ENCODE peak calls at places on chromosomes 6 and 20, in eight cellular contexts. One of them, this sample, is unnamed.

GRCh38 chr20:38308447-38308846 is 4.5 kb downstream of the BPI start:
- DNase-seq in NCI-H526 treated with DMSO at 0.1 percent for 48 hours: no peak
- DNase-seq in activated T-cell treated with anti-CD3 and anti-CD28 coated beads, Interleukin-2, amount 50 U/mL, for 48 hours: no peak
- DNase-seq in non-pigmented ciliary epithelial cell: no peak
- DNase-seq in right lobe of liver: no peak
- DNase-seq in tibial artery: no peak
- DNase-seq in Daoy: no peak
- DNase-seq in RKO: no peak
- DNase-seq in this sample: no peak

GRCh38 chr6:33375143-33375649 is 16.4 kb upstream of the KIFC1 start:
- DNase-seq in NCI-H526 treated with DMSO at 0.1 percent for 48 hours: no peak
- DNase-seq in activated T-cell treated with anti-CD3 and anti-CD28 coated beads, Interleukin-2, amount 50 U/mL, for 48 hours: no peak
- DNase-seq in non-pigmented ciliary epithelial cell: peak; percentile 54
- DNase-seq in right lobe of liver: peak; percentile 52
- DNase-seq in tibial artery: peak; percentile 82
- DNase-seq in Daoy: peak; percentile 79
- DNase-seq in RKO: no peak
- DNase-seq in this sample: no peak

GRCh38 chr6:9397981-9398559 is 962.7 kb upstream of the SLC35B3 start:
- DNase-seq in NCI-H526 treated with DMSO at 0.1 percent for 48 hours: no peak
- DNase-seq in activated T-cell treated with anti-CD3 and anti-CD28 coated beads, Interleukin-2, amount 50 U/mL, for 48 hours: no peak
- DNase-seq in non-pigmented ciliary epithelial cell: no peak
- DNase-seq in right lobe of liver: peak; percentile 24
- DNase-seq in tibial artery: no peak
- DNase-seq in Daoy: peak; percentile 70
- DNase-seq in RKO: no peak
- DNase-seq in this sample: no peak

GRCh38 chr6:16677458-16677857 is 83.8 kb downstream of the ATXN1 start:
- DNase-seq in NCI-H526 treated with DMSO at 0.1 percent for 48 hours: no peak
- DNase-seq in activated T-cell treated with anti-CD3 and anti-CD28 coated beads, Interleukin-2, amount 50 U/mL, for 48 hours: no peak
- DNase-seq in non-pigmented ciliary epithelial cell: no peak
- DNase-seq in right lobe of liver: no peak
- DNase-seq in tibial artery: no peak
- DNase-seq in Daoy: no peak
- DNase-seq in RKO: no peak
- DNase-seq in this sample: no peak

GRCh38 chr6:169388767-169389166 is 135.1 kb upstream of the THBS2 start:
- DNase-seq in NCI-H526 treated with DMSO at 0.1 percent for 48 hours: no peak
- DNase-seq in activated T-cell treated with anti-CD3 and anti-CD28 coated beads, Interleukin-2, amount 50 U/mL, for 48 hours: no peak
- DNase-seq in non-pigmented ciliary epithelial cell: no peak
- DNase-seq in right lobe of liver: no peak
- DNase-seq in tibial artery: no peak
- DNase-seq in Daoy: no peak
- DNase-seq in RKO: no peak
- DNase-seq in this sample: no peak

GRCh38 chr6:10733151-10733715 is 10.4 kb downstream of the TMEM14C start:
- DNase-seq in NCI-H526 treated with DMSO at 0.1 percent for 48 hours: no peak
- DNase-seq in activated T-cell treated with anti-CD3 and anti-CD28 coated beads, Interleukin-2, amount 50 U/mL, for 48 hours: no peak
- DNase-seq in non-pigmented ciliary epithelial cell: no peak
- DNase-seq in right lobe of liver: no peak
- DNase-seq in tibial artery: no peak
- DNase-seq in Daoy: no peak
- DNase-seq in RKO: no peak
- DNase-seq in this sample: peak; percentile 42

GRCh38 chr6:13660273-13660672 is 45.1 kb downstream of the NOL7 start:
- DNase-seq in NCI-H526 treated with DMSO at 0.1 percent for 48 hours: no peak
- DNase-seq in activated T-cell treated with anti-CD3 and anti-CD28 coated beads, Interleukin-2, amount 50 U/mL, for 48 hours: no peak
- DNase-seq in non-pigmented ciliary epithelial cell: no peak
- DNase-seq in right lobe of liver: no peak
- DNase-seq in tibial artery: no peak
- DNase-seq in Daoy: no peak
- DNase-seq in RKO: no peak
- DNase-seq in this sample: no peak

GRCh38 chr20:49636447-49636846 is 68.5 kb upstream of the PTGIS start:
- DNase-seq in NCI-H526 treated with DMSO at 0.1 percent for 48 hours: no peak
- DNase-seq in activated T-cell treated with anti-CD3 and anti-CD28 coated beads, Interleukin-2, amount 50 U/mL, for 48 hours: no peak
- DNase-seq in non-pigmented ciliary epithelial cell: no peak
- DNase-seq in right lobe of liver: peak; percentile 37
- DNase-seq in tibial artery: no peak
- DNase-seq in Daoy: no peak
- DNase-seq in RKO: no peak
- DNase-seq in this sample: no peak

GRCh38 chr6:99425647-99426453 is 742 bp upstream of the PNISR start:
- DNase-seq in NCI-H526 treated with DMSO at 0.1 percent for 48 hours: peak; percentile 93
- DNase-seq in activated T-cell treated with anti-CD3 and anti-CD28 coated beads, Interleukin-2, amount 50 U/mL, for 48 hours: peak; percentile 79
- DNase-seq in non-pigmented ciliary epithelial cell: peak; percentile 53
- DNase-seq in right lobe of liver: peak; percentile 92
- DNase-seq in tibial artery: peak; percentile 88
- DNase-seq in Daoy: peak; percentile 88
- DNase-seq in RKO: peak; percentile 96
- DNase-seq in this sample: peak; percentile 96

GRCh38 chr6:139278190-139278589 is 13.6 kb downstream of the TXLNB start:
- DNase-seq in NCI-H526 treated with DMSO at 0.1 percent for 48 hours: no peak
- DNase-seq in activated T-cell treated with anti-CD3 and anti-CD28 coated beads, Interleukin-2, amount 50 U/mL, for 48 hours: no peak
- DNase-seq in non-pigmented ciliary epithelial cell: no peak
- DNase-seq in right lobe of liver: no peak
- DNase-seq in tibial artery: no peak
- DNase-seq in Daoy: peak; percentile 60
- DNase-seq in RKO: no peak
- DNase-seq in this sample: no peak

GRCh38 chr6:48563426-48563825 is 452.4 kb upstream of the PTCHD4 start:
- DNase-seq in NCI-H526 treated with DMSO at 0.1 percent for 48 hours: no peak
- DNase-seq in activated T-cell treated with anti-CD3 and anti-CD28 coated beads, Interleukin-2, amount 50 U/mL, for 48 hours: no peak
- DNase-seq in non-pigmented ciliary epithelial cell: no peak
- DNase-seq in right lobe of liver: no peak
- DNase-seq in tibial artery: no peak
- DNase-seq in Daoy: no peak
- DNase-seq in RKO: no peak
- DNase-seq in this sample: peak; percentile 86

GRCh38 chr6:43468748-43469681 is 8.4 kb upstream of the TJAP1 start:
- DNase-seq in NCI-H526 treated with DMSO at 0.1 percent for 48 hours: no peak
- DNase-seq in activated T-cell treated with anti-CD3 and anti-CD28 coated beads, Interleukin-2, amount 50 U/mL, for 48 hours: no peak
- DNase-seq in non-pigmented ciliary epithelial cell: no peak
- DNase-seq in right lobe of liver: no peak
- DNase-seq in tibial artery: no peak
- DNase-seq in Daoy: no peak
- DNase-seq in RKO: no peak
- DNase-seq in this sample: no peak

GRCh38 chr20:6489361-6490154 is 277.9 kb upstream of the BMP2 start:
- DNase-seq in NCI-H526 treated with DMSO at 0.1 percent for 48 hours: no peak
- DNase-seq in activated T-cell treated with anti-CD3 and anti-CD28 coated beads, Interleukin-2, amount 50 U/mL, for 48 hours: no peak
- DNase-seq in non-pigmented ciliary epithelial cell: no peak
- DNase-seq in right lobe of liver: no peak
- DNase-seq in tibial artery: no peak
- DNase-seq in Daoy: peak; percentile 35
- DNase-seq in RKO: no peak
- DNase-seq in this sample: no peak

GRCh38 chr6:138521800-138522199 is 22.5 kb upstream of the NHSL1 start:
- DNase-seq in NCI-H526 treated with DMSO at 0.1 percent for 48 hours: no peak
- DNase-seq in activated T-cell treated with anti-CD3 and anti-CD28 coated beads, Interleukin-2, amount 50 U/mL, for 48 hours: no peak
- DNase-seq in non-pigmented ciliary epithelial cell: no peak
- DNase-seq in right lobe of liver: no peak
- DNase-seq in tibial artery: no peak
- DNase-seq in Daoy: no peak
- DNase-seq in RKO: no peak
- DNase-seq in this sample: no peak

GRCh38 chr6:52876056-52876787 is 33.3 kb downstream of the GSTA3 start:
- DNase-seq in NCI-H526 treated with DMSO at 0.1 percent for 48 hours: no peak
- DNase-seq in activated T-cell treated with anti-CD3 and anti-CD28 coated beads, Interleukin-2, amount 50 U/mL, for 48 hours: no peak
- DNase-seq in non-pigmented ciliary epithelial cell: no peak
- DNase-seq in right lobe of liver: no peak
- DNase-seq in tibial artery: no peak
- DNase-seq in Daoy: no peak
- DNase-seq in RKO: no peak
- DNase-seq in this sample: no peak

GRCh38 chr6:131033631-131034030 is 29.4 kb downstream of the EPB41L2 start:
- DNase-seq in NCI-H526 treated with DMSO at 0.1 percent for 48 hours: no peak
- DNase-seq in activated T-cell treated with anti-CD3 and anti-CD28 coated beads, Interleukin-2, amount 50 U/mL, for 48 hours: no peak
- DNase-seq in non-pigmented ciliary epithelial cell: no peak
- DNase-seq in right lobe of liver: no peak
- DNase-seq in tibial artery: no peak
- DNase-seq in Daoy: no peak
- DNase-seq in RKO: no peak
- DNase-seq in this sample: no peak

This sample was measured in SK-MEL-5.